ENCODE peak calls at places on chromosomes 11 and 22, in six cellular contexts. T, J, S, E, G and W are unnamed samples.

GRCh38 chr11:29135504-29135903 is 881.3 kb downstream of the KCNA4 start:
- DNase-seq in S (no peak), E (no peak), J (no peak), T (no peak), G (no peak), W (no peak)

GRCh38 chr11:35752115-35752514 is 89.5 kb downstream of the TRIM44 start:
- DNase-seq in E (no peak), G (no peak), T (no peak), J (no peak), S (no peak), W (no peak)

GRCh38 chr22:28015056-28015445 is 96.0 kb upstream of the PITPNB start:
- DNase-seq in S (peak; percentile 44), E (no peak), G (no peak), J (no peak), T (no peak), W (no peak)

GRCh38 chr11:111793863-111794262 is 27.7 kb upstream of the PPP2R1B start:
- DNase-seq in S (no peak), J (no peak), G (no peak), T (no peak), E (no peak), W (no peak)

GRCh38 chr11:82546556-82547162 is 187.0 kb downstream of the FAM181B start:
- DNase-seq in E (no peak), J (no peak), T (no peak), G (no peak), S (no peak), W (no peak)

GRCh38 chr22:29231971-29232959 is 26.6 kb downstream of the EMID1 start:
- DNase-seq in T (peak; percentile 79), S (peak; percentile 76), J (no peak), E (peak; percentile 50), G (no peak), W (peak; percentile 94)

GRCh38 chr11:120184946-120185677 is 25.7 kb upstream of the OAF start:
- DNase-seq in S (peak; percentile 92), J (peak; percentile 82), E (peak; percentile 63), G (no peak), T (peak; percentile 93), W (peak; percentile 90)

GRCh38 chr22:38699143-38699542 is 1.6 kb downstream of the JOSD1 start:
- DNase-seq in J (no peak), S (peak; percentile 19), T (no peak), E (no peak), G (no peak), W (no peak)

GRCh38 chr11:17502630-17503029 is 26.0 kb upstream of the ABCC8 start:
- DNase-seq in S (no peak), G (no peak), E (no peak), J (no peak), T (no peak), W (no peak)

GRCh38 chr11:73866095-73866579 is 10.5 kb downstream of the COA4 start:
- DNase-seq in T (no peak), E (no peak), G (no peak), J (no peak), S (no peak), W (peak; percentile 47)

GRCh38 chr11:104968856-104969776 is 742 bp upstream of the CASP4 start:
- DNase-seq in E (no peak), T (peak; percentile 50), S (no peak), J (peak; percentile 10), G (no peak), W (peak; percentile 47)

GRCh38 chr22:28397324-28397723 is 282.3 kb downstream of the TTC28 start:
- DNase-seq in E (no peak), S (no peak), G (no peak), T (no peak), J (no peak), W (no peak)

GRCh38 chr11:16603890-16604783 is 134.3 kb upstream of the C11orf58 start:
- DNase-seq in J (peak; percentile 46), T (no peak), G (no peak), E (peak; percentile 35), S (peak; percentile 65), W (peak; percentile 40)

GRCh38 chr22:28111501-28111900 is 192.4 kb upstream of the PITPNB start:
- DNase-seq in G (no peak), T (no peak), J (no peak), S (no peak), E (no peak), W (no peak)

GRCh38 chr22:35805466-35805865 is 87.8 kb downstream of the APOL5 start:
- DNase-seq in E (no peak), T (no peak), G (no peak), J (no peak), S (no peak), W (no peak)

GRCh38 chr22:49930128-49930527 is 11.7 kb downstream of the CRELD2 start:
- DNase-seq in S (no peak), T (no peak), J (no peak), G (no peak), E (no peak), W (peak; percentile 62)

GRCh38 chr11:9710223-9710622 is 46.3 kb downstream of the SWAP70 start:
- DNase-seq in E (no peak), T (no peak), G (no peak), J (no peak), S (no peak), W (no peak)

DNA sequence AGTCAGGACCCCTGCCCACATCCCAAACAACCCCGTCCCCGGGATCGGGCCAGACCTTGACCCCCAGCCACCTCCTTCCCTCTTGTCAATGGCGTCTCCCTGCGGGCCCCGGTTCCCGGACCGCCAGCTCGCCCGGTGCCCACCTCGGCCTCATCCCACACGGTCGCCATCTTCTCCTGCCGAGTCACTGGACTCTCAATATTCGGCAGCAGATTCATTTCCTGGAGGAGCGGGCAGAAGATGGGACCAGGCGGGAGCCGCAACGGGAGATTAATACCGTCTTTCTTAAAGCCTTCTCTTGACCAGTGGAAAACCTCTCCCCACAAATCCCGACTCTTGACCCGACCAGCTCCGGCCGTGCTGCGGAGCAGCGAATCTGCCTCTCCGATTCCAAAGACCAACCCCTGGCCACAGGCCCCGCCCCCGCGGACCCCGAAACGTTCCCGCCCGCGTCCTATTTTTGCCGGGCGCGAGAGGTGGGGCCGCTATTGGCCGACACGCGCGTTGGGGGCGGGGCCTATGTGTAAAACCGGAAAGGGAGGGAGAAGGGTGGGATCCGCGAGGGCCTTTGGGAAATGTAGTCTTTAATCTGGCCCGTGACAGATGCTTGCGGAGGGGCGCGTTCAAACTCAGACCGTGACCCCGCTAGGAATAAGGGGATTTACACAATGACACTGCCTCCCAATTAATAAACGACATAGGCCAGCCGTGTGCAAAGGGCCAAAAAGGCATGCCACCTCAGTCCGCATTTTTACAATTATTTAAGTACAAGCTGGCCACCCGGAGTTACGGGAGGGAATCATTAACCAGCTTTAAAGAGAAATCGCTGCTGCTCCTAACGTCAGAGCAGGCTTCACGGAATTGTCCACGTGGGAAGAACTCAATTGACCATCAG is at the start of gene PSMC3:
- DNase-seq in T (peak; percentile 93), G (peak; percentile 97), S (peak; percentile 99), J (peak; percentile 99), E (peak; percentile 99), W (peak; percentile 99)
- TF ChIP-seq EP300 in T (no peak), G (no peak), S (no peak), J (no peak), E (no peak), W (no peak)

GRCh38 chr11:107076832-107077231 is 58.6 kb upstream of the GUCY1A2 start:
- DNase-seq in E (no peak), S (no peak), J (no peak), T (no peak), G (no peak), W (no peak)

DNA sequence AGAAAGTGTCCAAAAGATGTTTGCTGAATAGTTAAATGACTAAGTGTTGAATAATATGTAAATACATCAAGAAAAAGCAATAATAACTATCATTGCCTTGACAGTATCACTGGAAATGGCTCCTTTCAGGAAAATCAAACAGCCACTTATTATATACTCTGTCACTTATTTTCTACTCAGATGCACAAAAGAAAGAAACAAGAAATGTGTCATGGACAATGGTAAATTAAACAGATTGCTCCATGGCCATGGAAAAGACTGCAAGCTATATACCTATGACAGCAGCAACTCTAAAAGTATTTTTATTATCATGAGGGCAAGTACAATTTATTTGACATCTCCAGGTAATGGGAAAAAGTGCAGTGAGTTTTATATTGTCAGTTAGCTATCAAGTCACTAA is 52.9 kb upstream of the GUCY1A2 start:
- DNase-seq in E (no peak), T (no peak), J (no peak), S (no peak), G (no peak), W (no peak)
- TF ChIP-seq EP300 in E (no peak), T (no peak), J (no peak), S (no peak), G (no peak), W (no peak)

DNA sequence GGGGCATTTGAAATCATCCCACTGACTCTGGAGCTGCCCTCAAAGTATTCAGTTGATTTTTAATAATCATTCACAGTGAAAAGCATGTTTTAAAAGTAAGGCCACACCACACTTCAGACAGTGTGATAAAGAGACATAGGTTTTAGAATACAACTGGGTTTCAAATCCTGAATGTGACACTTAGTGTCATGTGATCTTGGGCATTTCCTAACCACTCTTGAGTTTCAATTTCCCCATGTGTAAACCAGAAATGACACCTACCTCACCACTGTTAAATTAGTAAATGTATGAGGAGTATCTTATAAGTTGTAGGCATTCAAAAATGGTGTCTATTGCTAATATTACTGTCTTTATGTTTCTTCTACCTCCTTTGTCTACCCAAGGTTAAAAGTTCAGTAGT is 5.4 kb downstream of the TMEM123 start:
- DNase-seq in E (no peak), T (no peak), G (no peak), S (no peak), J (no peak), W (no peak)
- TF ChIP-seq EP300 in E (no peak), T (no peak), G (no peak), S (no peak), J (no peak), W (no peak)

GRCh38 chr22:24137595-24137994 is 43.7 kb upstream of the SUSD2 start:
- DNase-seq in J (no peak), G (no peak), T (no peak), S (peak; percentile 75), E (no peak), W (no peak)

GRCh38 chr22:24129980-24130379 is 51.3 kb upstream of the SUSD2 start:
- DNase-seq in S (no peak), T (no peak), J (no peak), G (no peak), E (no peak), W (no peak)

GRCh38 chr22:24133187-24133965 is 47.9 kb upstream of the SUSD2 start:
- DNase-seq in S (peak; percentile 75), E (no peak), G (peak; percentile 27), T (no peak), J (no peak), W (no peak)

GRCh38 chr22:24138649-24139420 is 42.5 kb upstream of the SUSD2 start:
- DNase-seq in G (no peak), T (no peak), J (no peak), E (no peak), S (no peak), W (no peak)

DNA sequence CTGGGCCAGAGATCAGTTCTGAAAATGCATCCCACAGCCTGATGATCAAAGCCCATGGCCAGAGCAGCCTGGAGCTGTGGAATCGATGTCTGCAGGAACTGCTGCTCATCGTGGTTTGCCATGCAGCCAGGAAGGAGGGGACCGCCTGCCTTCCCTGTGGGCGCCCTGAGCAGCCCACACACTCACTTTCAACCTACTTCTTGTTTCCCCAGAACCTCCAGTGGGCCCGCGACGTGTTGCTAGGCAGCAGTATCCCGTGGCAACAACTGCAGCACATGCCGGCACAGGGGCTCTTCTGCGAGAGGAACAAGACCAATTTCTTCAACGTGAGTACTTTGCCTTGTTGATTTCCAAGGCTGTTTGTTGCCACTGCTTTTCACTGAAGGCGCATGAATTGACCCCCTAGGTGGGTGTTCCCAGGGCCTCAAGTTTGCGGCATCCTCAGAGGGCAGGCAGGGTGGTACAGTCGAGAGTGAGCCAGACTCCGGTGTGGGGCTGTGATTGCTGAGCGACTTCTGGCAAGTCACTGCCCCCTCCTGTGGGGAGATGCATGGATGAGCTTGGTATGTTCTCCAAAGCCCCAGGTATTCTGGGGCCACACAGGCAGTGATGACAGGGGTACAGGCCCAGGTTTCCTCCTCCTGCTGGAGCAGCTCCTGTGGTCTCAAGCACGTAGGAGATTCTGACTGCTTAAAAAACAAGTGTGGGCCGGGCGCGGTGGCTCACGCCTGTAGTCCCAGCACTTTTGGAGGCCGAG is 47.0 kb upstream of the SUSD2 start:
- DNase-seq in G (no peak), S (no peak), J (peak; percentile 45), E (peak; percentile 34), T (no peak), W (peak; percentile 76)
- TF ChIP-seq EP300 in G (no peak), S (no peak), J (no peak), E (no peak), T (no peak), W (no peak)